ENCODE peak calls at places on chromosomes 16 and 17, in five cellular contexts. U is astrocyte of the cerebellum, S is fibroblast of lung, K is breast epithelium, C is right atrium auricular region. P is an unnamed sample.

GRCh38 chr16:71421911-71422310 is 19.9 kb downstream of the TLE7 start:
- DNase-seq in U (no peak), C (no peak), S (no peak), K (no peak), P (no peak)

GRCh38 chr16:85651822-85652430 is 36.8 kb downstream of the GINS2 start:
- DNase-seq in C (no peak), U (no peak), K (no peak), S (no peak), P (no peak)

GRCh38 chr17:9239821-9240658 is 218.7 kb downstream of the NTN1 start:
- DNase-seq in S (peak), K (peak), U (no peak), C (peak), P (no peak)

GRCh38 chr17:46727572-46728348 is 90.7 kb downstream of the WNT3 start:
- DNase-seq in S (peak), K (no peak), C (no peak), U (peak), P (peak)

GRCh38 chr17:17683710-17684365 is 2.6 kb downstream of the RAI1 start:
- DNase-seq in K (no peak), S (no peak), C (no peak), U (no peak), P (no peak)

GRCh38 chr16:83713597-83713996 is 94.2 kb upstream of the HSBP1 start:
- DNase-seq in C (no peak), K (no peak), U (no peak), S (no peak), P (no peak)

GRCh38 chr16:5465714-5466113 is 368.1 kb upstream of the EEF2KMT start:
- DNase-seq in S (no peak), K (no peak), U (no peak), C (no peak), P (no peak)

GRCh38 chr16:3873482-3874173 is 6.9 kb downstream of the CREBBP start:
- DNase-seq in S (no peak), U (no peak), C (no peak), K (no peak), P (no peak)

GRCh38 chr17:10226930-10227695 is 28.7 kb upstream of the GAS7 start:
- DNase-seq in C (no peak), K (no peak), S (no peak), U (no peak), P (no peak)

GRCh38 chr17:14373587-14374259 is 72.8 kb downstream of the HS3ST3B1 start:
- DNase-seq in S (no peak), U (no peak), K (no peak), C (no peak), P (peak)

GRCh38 chr16:65044861-65045260 is 77.0 kb downstream of the CDH11 start:
- DNase-seq in U (peak), C (no peak), K (no peak), S (peak), P (peak)

GRCh38 chr16:50259334-50260205 is 6.8 kb upstream of the ADCY7 start:
- DNase-seq in C (peak), K (no peak), U (no peak), S (peak), P (no peak)

GRCh38 chr16:49737541-49737940 is 118.4 kb downstream of the ZNF423 start:
- DNase-seq in U (no peak), K (no peak), S (no peak), C (no peak), P (no peak)

GRCh38 chr16:57953857-57954256 is 17.1 kb downstream of the CNGB1 start:
- DNase-seq in U (no peak), K (no peak), C (no peak), S (no peak), P (no peak)

GRCh38 chr17:60134396-60135159 is 15.2 kb upstream of the CA4 start:
- DNase-seq in K (peak), U (no peak), C (no peak), S (peak), P (no peak)

GRCh38 chr16:65704866-65705265 is 583.0 kb upstream of the CDH11 start:
- DNase-seq in U (no peak), K (no peak), S (no peak), C (no peak), P (no peak)

GRCh38 chr16:68257251-68257905 is 6.9 kb upstream of the SLC7A6 start:
- DNase-seq in K (no peak), C (no peak), S (no peak), U (no peak), P (no peak)

GRCh38 chr16:61798741-61799140 is 237.5 kb downstream of the CDH8 start:
- DNase-seq in K (no peak), S (peak), C (no peak), U (no peak), P (no peak)

GRCh38 chr17:33183487-33184026 is 109.5 kb downstream of the ASIC2 start:
- DNase-seq in K (no peak), U (no peak), C (no peak), S (peak), P (no peak)

GRCh38 chr17:19733953-19734526 is 14.1 kb downstream of the ALDH3A1 start:
- DNase-seq in K (no peak), S (no peak), U (no peak), C (no peak), P (no peak)

GRCh38 chr17:81987161-81987770 is 9.8 kb downstream of the ASPSCR1 start:
- DNase-seq in U (no peak), S (no peak), C (no peak), K (no peak), P (no peak)

GRCh38 chr16:4511441-4512082 is 27.0 kb downstream of the CDIP1 start:
- DNase-seq in C (no peak), S (peak), K (no peak), U (no peak), P (no peak)

GRCh38 chr17:14746784-14747575 is 446.1 kb downstream of the HS3ST3B1 start:
- DNase-seq in S (no peak), K (no peak), C (no peak), U (no peak), P (no peak)

GRCh38 chr17:79897243-79898063 is 58.2 kb upstream of the CBX4 start:
- DNase-seq in U (no peak), K (peak), S (no peak), C (no peak), P (no peak)

GRCh38 chr17:30477758-30478115 is 529 bp downstream of the GOSR1 start:
- DNase-seq in U (no peak), K (no peak), C (no peak), S (peak), P (no peak)

GRCh38 chr17:80931421-80932265 is 60.0 kb upstream of the CHMP6 start:
- DNase-seq in K (no peak), C (no peak), U (peak), S (peak), P (peak)

GRCh38 chr17:60817187-60817586 is 139.5 kb downstream of the BCAS3 start:
- DNase-seq in K (no peak), U (peak), S (peak), C (no peak), P (peak)

GRCh38 chr17:68207651-68208253 is 40.1 kb upstream of the AMZ2 start:
- DNase-seq in C (no peak), K (no peak), U (no peak), S (no peak), P (no peak)

GRCh38 chr17:876272-876671 is 94.1 kb downstream of the MRM3 start:
- DNase-seq in U (no peak), S (no peak), C (no peak), K (no peak), P (no peak)

GRCh38 chr17:1870592-1870991 is 40.8 kb downstream of the RPA1 start:
- DNase-seq in K (no peak), S (no peak), C (no peak), U (no peak), P (no peak)

GRCh38 chr16:990516-991291 is 9.1 kb downstream of the SOX8 start:
- DNase-seq in K (no peak), S (no peak), U (no peak), C (no peak), P (no peak)

GRCh38 chr17:75084039-75084660 is 3.6 kb upstream of the SLC16A5 start:
- DNase-seq in S (no peak), K (no peak), U (no peak), C (no peak), P (no peak)

GRCh38 chr17:81960130-81960958 is 643 bp downstream of the NOTUM start:
- DNase-seq in U (no peak), K (no peak), C (no peak), S (no peak), P (no peak)

GRCh38 chr17:75891605-75892555 is 4.9 kb downstream of the TRIM65 start:
- DNase-seq in C (no peak), S (no peak), U (no peak), K (no peak), P (no peak)

GRCh38 chr17:2694381-2695242 is 17.0 kb downstream of the CLUH start:
- DNase-seq in C (no peak), S (no peak), K (peak), U (no peak), P (no peak)

GRCh38 chr17:2814499-2815341 is 18.5 kb downstream of the RAP1GAP2 start:
- DNase-seq in S (peak), U (no peak), K (no peak), C (no peak), P (no peak)

GRCh38 chr17:65359016-65359415 is 202.4 kb downstream of the AXIN2 start:
- DNase-seq in U (peak), S (peak), C (no peak), K (no peak), P (peak)

GRCh38 chr17:77451271-77451893 is 310.6 kb downstream of the SEC14L1 start:
- DNase-seq in U (peak), C (no peak), K (peak), S (peak), P (no peak)

GRCh38 chr17:39110435-39111136 is 40.9 kb downstream of the PLXDC1 start:
- DNase-seq in U (no peak), S (no peak), K (no peak), C (no peak), P (no peak)

GRCh38 chr17:39107141-39107540 is 44.3 kb downstream of the PLXDC1 start:
- DNase-seq in U (no peak), C (no peak), K (no peak), S (no peak), P (no peak)

GRCh38 chr17:39108976-39109375 is 42.5 kb downstream of the PLXDC1 start:
- DNase-seq in C (no peak), U (no peak), S (no peak), K (no peak), P (no peak)

GRCh38 chr17:39105705-39106104 is 45.7 kb downstream of the PLXDC1 start:
- DNase-seq in C (no peak), K (no peak), S (no peak), U (no peak), P (no peak)

GRCh38 chr17:39107973-39108372 is 43.5 kb downstream of the PLXDC1 start:
- DNase-seq in U (no peak), K (no peak), C (no peak), S (no peak), P (no peak)
- TF ChIP-seq CTCF in U (no peak), K (no peak), C (no peak), S (no peak), P (no peak)

DNA sequence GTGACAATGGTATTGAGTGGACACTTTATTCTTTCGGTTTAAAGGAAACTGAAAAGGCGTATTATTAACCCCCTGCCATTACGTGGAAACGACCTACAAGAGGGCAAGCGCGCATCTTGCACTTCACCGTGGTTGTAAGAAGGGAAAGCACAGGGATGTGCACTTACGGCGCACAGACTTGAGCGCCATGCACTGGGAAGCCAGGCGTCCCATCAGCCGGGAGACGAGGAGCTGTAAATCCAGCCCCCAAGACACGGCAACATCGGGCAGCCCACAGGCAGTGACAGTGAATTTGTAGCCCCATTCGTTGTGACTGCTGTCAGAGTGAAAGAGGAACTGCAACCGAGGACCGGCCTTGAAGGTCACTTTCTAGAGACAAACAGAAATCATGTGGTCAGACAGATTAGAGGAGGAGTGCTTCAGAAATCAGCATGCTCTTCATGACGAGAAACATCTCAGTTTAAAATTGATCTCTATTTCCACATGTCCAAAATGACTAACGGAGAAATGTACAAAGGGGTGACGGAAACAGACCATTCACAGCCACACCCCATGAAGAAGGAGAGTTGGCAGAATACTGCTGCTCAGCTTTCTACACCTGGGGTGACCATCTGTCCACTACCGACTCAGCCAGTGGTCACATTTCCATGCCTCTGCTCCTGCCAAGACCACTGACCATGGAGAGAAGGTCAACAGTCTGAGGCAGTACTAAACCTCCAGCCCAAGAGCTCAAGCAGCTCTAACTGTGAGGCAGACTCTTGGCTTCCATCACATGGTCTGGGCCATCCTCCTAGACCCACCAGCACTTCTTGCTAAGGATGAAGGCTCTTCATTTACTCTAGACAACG is 68.6 kb downstream of the ZZEF1 start:
- DNase-seq in K (no peak), S (no peak), C (no peak), U (no peak), P (no peak)
- H3K4me3 ChIP-seq in K (no peak), S (no peak), C (no peak), U (no peak), P (no peak)

GRCh38 chr16:80084614-80085013 is 456.2 kb upstream of the DYNLRB2 start:
- DNase-seq in S (peak), C (peak), K (no peak), U (peak), P (peak)
- TF ChIP-seq CTCF in S (peak), C (no peak), K (peak), U (peak), P (peak)

DNA sequence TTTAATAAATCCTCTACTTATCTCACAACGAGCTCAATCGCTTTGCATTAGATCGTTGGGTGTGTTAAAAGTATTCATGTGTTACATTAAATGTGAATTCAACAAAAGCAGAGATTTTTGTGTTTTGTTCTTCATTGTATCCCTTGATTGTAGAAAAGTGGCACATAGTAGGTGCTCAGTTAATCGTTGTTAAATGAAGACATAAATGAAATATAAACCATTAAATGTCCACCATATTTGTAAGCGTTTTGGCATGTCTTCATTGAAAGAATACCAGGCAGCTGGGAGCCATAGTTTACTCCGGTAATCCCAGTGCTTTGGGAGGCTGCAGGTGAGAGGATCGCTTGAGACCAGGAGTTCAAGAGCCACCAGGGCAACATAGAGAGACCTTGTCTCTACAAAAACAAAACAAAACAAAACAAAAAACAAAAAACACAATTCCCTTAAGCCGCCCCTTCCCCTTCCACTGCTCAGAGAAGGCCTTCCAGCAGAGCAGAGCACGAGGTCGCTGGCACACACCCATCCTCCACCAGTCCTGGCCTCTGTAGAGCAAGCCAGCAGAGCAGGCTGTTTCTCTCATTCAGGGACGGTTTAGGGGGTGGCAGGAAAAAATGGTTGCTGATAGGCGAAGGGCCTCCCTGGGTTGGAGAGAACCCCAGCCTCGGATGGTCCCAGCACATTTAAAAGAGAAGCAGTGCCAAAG is 673 bp upstream of the CHD9 start:
- DNase-seq in K (no peak), C (no peak), S (peak), U (no peak), P (no peak)
- H3K4me3 ChIP-seq in K (peak), C (peak), S (no peak), U (peak), P (peak)

GRCh38 chr16:81598083-81598482 is 153.5 kb downstream of the CMIP start:
- DNase-seq in S (no peak), K (no peak), U (no peak), C (no peak), P (no peak)
- TF ChIP-seq CTCF in S (no peak), K (no peak), U (no peak), C (no peak), P (no peak)

DNA sequence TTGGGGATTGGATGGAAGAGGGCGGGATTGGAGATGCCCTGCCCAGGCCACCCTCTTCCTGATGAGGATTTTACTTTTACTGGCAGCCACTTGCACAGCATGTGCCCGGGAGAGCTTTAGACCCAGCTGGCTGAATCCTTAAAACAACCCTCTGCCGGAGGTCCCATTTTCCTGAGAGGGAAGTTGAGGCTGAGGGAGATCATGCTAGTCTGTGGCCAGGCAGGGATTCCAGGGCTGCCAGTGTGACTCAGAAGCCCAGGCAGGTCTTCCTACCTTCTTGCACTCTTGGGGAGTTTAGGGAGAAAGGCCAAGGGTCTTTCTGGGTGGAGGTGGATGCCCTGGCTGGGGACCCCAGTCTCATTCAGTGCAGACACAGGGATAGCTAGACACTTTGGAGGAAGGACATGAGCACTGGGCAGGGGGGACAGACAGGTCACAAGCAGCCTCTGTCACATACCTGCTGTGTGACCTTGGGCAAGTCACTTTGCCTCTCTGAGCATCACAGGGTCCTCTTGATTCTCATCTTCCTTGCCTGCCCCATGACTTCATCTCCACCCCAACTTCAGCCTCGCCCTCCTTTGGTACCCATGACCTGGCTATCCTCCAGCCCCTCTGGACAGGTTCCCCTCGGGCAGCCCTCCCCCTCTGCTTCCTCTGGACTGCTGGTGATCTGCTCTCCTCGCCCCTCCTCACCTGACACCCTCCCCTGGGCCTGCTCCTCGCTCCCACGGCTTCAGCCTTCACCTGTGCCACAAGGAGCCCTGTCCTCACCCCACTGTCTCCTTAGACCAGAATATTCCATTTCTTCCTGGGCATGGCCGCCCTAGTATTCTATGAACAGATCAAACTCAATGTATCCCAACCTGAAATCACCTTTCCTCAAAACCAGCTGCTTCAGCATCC is 11.3 kb upstream of the DCAF7 start:
- DNase-seq in K (peak), U (no peak), S (no peak), C (no peak), P (no peak)
- H3K4me3 ChIP-seq in K (peak), U (no peak), S (no peak), C (peak), P (no peak)

GRCh38 chr16:75401697-75402096 is 31.6 kb downstream of the CFDP1 start:
- DNase-seq in U (no peak), S (no peak), K (no peak), C (no peak), P (no peak)

GRCh38 chr16:75402174-75402820 is 31.0 kb downstream of the CFDP1 start:
- DNase-seq in U (no peak), K (no peak), S (peak), C (no peak), P (no peak)

GRCh38 chr16:75398333-75398732 is 35.0 kb downstream of the CFDP1 start:
- DNase-seq in U (no peak), K (no peak), C (no peak), S (no peak), P (no peak)

GRCh38 chr16:75406943-75407342 is 26.4 kb downstream of the CFDP1 start:
- DNase-seq in K (no peak), C (no peak), U (no peak), S (no peak), P (no peak)

GRCh38 chr16:75402821-75403475 is 30.4 kb downstream of the CFDP1 start:
- DNase-seq in U (peak), C (no peak), S (peak), K (no peak), P (no peak)
- TF ChIP-seq CTCF in U (peak), C (peak), S (peak), K (peak), P (peak)

P was measured in AG09309.